ENCODE peak calls at places on chromosome 18, in four cellular contexts. C, M, Y and J are unnamed samples.

GRCh38 chr18:21458322-21458721 is 142.2 kb downstream of the ESCO1 start:
- DNase-seq in M (no peak), C (no peak), Y (no peak), J (no peak)

GRCh38 chr18:26091047-26091630 is 726 bp upstream of the SS18 start:
- DNase-seq in C (no peak), M (peak; percentile 89), Y (no peak), J (peak; percentile 92)

GRCh38 chr18:10127721-10128120 is 213.9 kb downstream of the VAPA start:
- DNase-seq in M (no peak), Y (no peak), C (no peak), J (no peak)

GRCh38 chr18:9095297-9096012 is 7.0 kb upstream of the NDUFV2 start:
- DNase-seq in M (peak; percentile 85), Y (no peak), C (no peak), J (peak; percentile 82)

GRCh38 chr18:70422061-70422965 is 133.5 kb downstream of the SOCS6 start:
- DNase-seq in M (no peak), C (peak; percentile 67), Y (peak; percentile 90), J (peak; percentile 94)

GRCh38 chr18:49754866-49755265 is 58.5 kb downstream of the ACAA2 start:
- DNase-seq in Y (no peak), C (no peak), M (no peak), J (no peak)

GRCh38 chr18:80252136-80252535 is 4.8 kb upstream of the PARD6G start:
- DNase-seq in Y (no peak), C (no peak), M (no peak), J (peak; percentile 47)

GRCh38 chr18:29234751-29235150 is 1057.8 kb upstream of the CDH2 start:
- DNase-seq in M (no peak), Y (no peak), C (no peak), J (no peak)

GRCh38 chr18:58310517-58310916 is 266.5 kb downstream of the NEDD4L start:
- DNase-seq in C (peak; percentile 89), Y (peak; percentile 78), M (no peak), J (peak; percentile 13)

GRCh38 chr18:58690259-58690658 is 19.0 kb downstream of the MALT1 start:
- DNase-seq in M (no peak), Y (no peak), C (no peak), J (no peak)

GRCh38 chr18:61893304-61893970 is 630 bp upstream of the RNF152 start:
- DNase-seq in M (peak; percentile 51), Y (peak; percentile 52), C (peak; percentile 38), J (peak; percentile 66)

GRCh38 chr18:63592506-63592905 is 5.4 kb downstream of the SERPINB13 start:
- DNase-seq in M (no peak), C (no peak), Y (no peak), J (no peak)

GRCh38 chr18:79706006-79706405 is 26.4 kb downstream of the CTDP1 start:
- DNase-seq in M (no peak), C (no peak), Y (no peak), J (no peak)

DNA sequence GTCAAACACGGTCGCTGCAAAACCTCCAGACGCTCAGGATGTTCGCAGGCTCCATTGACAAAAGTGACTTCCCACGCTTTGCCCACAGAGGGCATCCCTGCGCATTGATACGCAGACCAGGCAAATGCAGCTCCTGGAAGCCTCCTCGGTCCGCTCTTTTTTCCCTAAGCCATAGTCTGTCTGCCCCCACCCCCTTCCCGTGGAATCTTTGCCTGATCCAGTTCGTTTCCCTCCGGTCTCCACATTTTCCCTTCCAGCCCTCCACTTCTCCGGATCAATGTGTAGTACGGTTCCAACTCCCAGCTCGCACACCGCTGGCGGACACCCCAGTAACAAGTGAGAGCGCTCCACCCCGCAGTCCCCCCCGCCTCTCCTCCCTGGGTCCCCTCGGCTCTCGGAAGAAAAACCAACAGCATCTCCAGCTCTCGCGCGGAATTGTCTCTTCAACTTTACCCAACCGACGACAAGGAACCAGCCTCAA is at the start of gene DCC:
- DNase-seq in M (peak; percentile 54), Y (no peak), C (peak; percentile 72), J (peak; percentile 62)
- H3K4me3 ChIP-seq in M (no peak within 1 kb of the TSS), Y (no peak within 1 kb of the TSS), C (no peak within 1 kb of the TSS), J (peak within 1 kb of the TSS; percentile 67)

DNA sequence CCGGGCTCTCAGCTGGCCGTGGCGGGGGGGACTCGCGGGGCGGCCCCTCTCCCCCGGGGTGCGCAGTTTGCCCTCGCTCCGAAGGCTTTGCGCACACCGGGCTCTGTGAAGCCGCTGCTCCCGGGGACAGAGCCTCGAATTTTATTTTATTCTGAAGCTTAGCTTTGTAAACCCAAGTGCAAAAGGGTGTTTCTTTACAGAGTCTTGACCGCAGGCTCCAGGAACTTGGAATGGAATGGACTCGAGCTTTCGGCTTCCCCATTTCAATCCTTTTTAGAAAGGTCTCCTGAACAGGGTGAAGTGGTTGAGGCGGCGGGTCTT is 2.0 kb downstream of the GALR1 start:
- DNase-seq in M (no peak), C (no peak), Y (no peak), J (no peak)
- H3K4me3 ChIP-seq in M (no peak overlapping the region), C (no peak overlapping the region), Y (no peak overlapping the region), J (no peak overlapping the region)

GRCh38 chr18:67551146-67551545 is 34.6 kb upstream of the DSEL start:
- DNase-seq in C (no peak), M (no peak), Y (no peak), J (no peak)
- H3K4me3 ChIP-seq in C (no peak overlapping the region), M (no peak overlapping the region), Y (no peak overlapping the region), J (no peak overlapping the region)

DNA sequence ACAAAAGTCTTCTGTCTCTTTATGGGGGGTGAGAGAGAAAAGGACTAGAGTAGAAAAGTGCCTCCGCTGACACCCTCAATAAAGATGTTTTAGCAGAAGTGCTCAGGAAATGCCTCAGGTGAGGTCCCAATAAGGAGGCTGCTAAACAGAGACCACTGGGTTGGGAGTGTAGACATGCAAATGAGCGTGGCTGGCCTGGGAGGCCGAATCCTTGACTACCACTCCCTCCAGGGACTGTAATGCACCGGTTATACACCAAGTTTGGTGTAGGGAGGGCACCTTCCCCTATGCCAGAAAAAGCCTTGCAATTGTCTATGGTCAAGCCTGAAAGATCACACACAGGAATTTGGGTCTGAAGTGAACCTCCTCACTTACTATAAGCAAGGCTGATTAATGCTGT is 1.8 kb downstream of the TMX3 start:
- DNase-seq in C (no peak), Y (no peak), M (peak; percentile 16), J (no peak)
- H3K4me3 ChIP-seq in C (no peak overlapping the region), Y (no peak overlapping the region), M (peak overlapping the region; percentile 84), J (no peak overlapping the region)

GRCh38 chr18:31722369-31722957 is 38.1 kb upstream of the B4GALT6 start:
- DNase-seq in C (peak; percentile 85), Y (no peak), M (peak; percentile 85), J (peak; percentile 79)

GRCh38 chr18:31721596-31721995 is 37.2 kb upstream of the B4GALT6 start:
- DNase-seq in M (no peak), Y (no peak), C (no peak), J (no peak)

GRCh38 chr18:31720867-31721266 is 36.5 kb upstream of the B4GALT6 start:
- DNase-seq in Y (no peak), M (no peak), C (no peak), J (peak; percentile 6)

GRCh38 chr18:31723998-31724711 is 36.5 kb downstream of the SLC25A52 start:
- DNase-seq in Y (no peak), C (peak; percentile 35), M (no peak), J (no peak)

GRCh38 chr18:31723639-31723997 is 37.1 kb downstream of the SLC25A52 start:
- DNase-seq in C (no peak), M (no peak), Y (no peak), J (no peak)
- H3K4me3 ChIP-seq in C (peak overlapping the region; percentile 30), M (no peak overlapping the region), Y (peak overlapping the region; percentile 26), J (peak overlapping the region; percentile 86)

DNA sequence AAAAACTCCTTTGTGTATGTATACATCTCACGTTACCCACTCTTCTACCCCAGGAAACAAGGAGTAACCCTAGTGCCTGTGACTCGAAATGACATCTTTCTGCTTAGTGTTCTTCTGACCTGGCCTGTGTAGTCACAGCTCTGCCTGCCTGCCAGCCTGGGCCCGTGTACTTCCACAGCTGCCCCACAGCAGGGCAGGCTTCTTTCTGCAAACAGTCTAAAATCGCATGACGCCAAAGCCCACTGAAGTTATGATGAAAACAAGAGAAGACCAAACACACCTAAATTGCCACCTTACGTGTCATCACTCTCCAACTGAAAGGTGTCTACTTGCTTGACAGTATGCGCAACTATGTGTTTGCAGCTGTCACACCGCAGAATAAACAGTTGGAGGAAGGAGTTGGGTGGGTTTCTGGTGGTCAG is 1.5 kb downstream of the GAREM1 start:
- DNase-seq in M (no peak), Y (no peak), C (peak; percentile 69), J (peak; percentile 67)
- H3K4me3 ChIP-seq in M (no peak overlapping the region), Y (peak overlapping the region; percentile 68), C (peak overlapping the region; percentile 86), J (peak overlapping the region; percentile 84)

GRCh38 chr18:2716394-2717326 is 61.1 kb downstream of the SMCHD1 start:
- DNase-seq in Y (no peak), M (no peak), C (no peak), J (no peak)
- H3K4me3 ChIP-seq in Y (no peak overlapping the region), M (no peak overlapping the region), C (no peak overlapping the region), J (no peak overlapping the region)

GRCh38 chr18:23311346-23312103 is 141.6 kb upstream of the RIOK3 start:
- DNase-seq in M (no peak), C (no peak), Y (no peak), J (peak; percentile 89)
- H3K4me3 ChIP-seq in M (no peak overlapping the region), C (no peak overlapping the region), Y (no peak overlapping the region), J (no peak overlapping the region)

DNA sequence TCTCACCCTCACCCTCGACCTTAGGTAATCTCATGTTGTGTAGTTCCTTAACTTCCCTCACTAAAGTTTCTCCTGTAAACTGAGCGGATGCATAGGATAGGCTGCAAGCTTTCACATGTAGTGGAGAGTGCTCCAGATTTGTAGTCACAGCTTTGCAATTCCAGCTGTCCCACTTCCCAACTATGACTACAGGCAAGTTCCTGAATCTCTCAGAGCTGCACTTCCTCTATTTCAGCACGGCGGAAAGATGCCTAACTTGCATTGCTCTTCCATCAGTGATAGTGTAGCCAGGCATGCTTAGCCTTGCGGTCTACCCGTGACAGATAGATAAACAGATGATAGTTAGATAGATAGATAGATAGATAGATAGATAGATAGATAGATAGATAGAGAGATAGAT is 183.2 kb upstream of the CCDC68 start:
- DNase-seq in C (no peak), M (no peak), Y (no peak), J (no peak)
- H3K4me3 ChIP-seq in C (no peak overlapping the region), M (no peak overlapping the region), Y (no peak overlapping the region), J (no peak overlapping the region)